ENCODE peak calls at places on chromosomes 6 and 20, in ten cellular contexts. G is kidney, I is fibroblast of lung, F is HCT116, D is ovary, L is sigmoid colon, T is tibial artery, X is mesendoderm, V is adrenal gland, E is Panc1. O is an unnamed sample. For H3K4me1, the result is how much of the 10 kb centered on the place peaks cover.

GRCh38 chr20:61891916-61892649 is 173.6 kb downstream of the TAF4 start:
- DNase-seq in G (peak), T (no peak), D (no peak), V (no peak), X (no peak), F (no peak), I (no peak), L (no peak), E (no peak), O (peak)

GRCh38 chr6:24357336-24358218 is at the start of gene DCDC2:
- DNase-seq in X (no peak), V (peak), L (peak), F (no peak), T (no peak), I (peak), G (peak), E (no peak), D (peak), O (peak)

GRCh38 chr6:45923831-45924391 is 91.7 kb downstream of the CLIC5 start:
- DNase-seq in E (no peak), I (peak), D (no peak), L (no peak), V (no peak), F (no peak), X (no peak), T (no peak), G (no peak), O (no peak)

GRCh38 chr20:49482621-49483017 is at the start of gene KCNB1:
- DNase-seq in L (peak), T (peak), E (no peak), X (peak), G (peak), V (peak), F (no peak), I (peak), D (peak), O (peak)

GRCh38 chr6:157905590-157906337 is 75.9 kb upstream of the SYNJ2 start:
- DNase-seq in X (peak), L (no peak), G (no peak), I (peak), E (no peak), F (no peak), D (no peak), T (no peak), V (no peak), O (no peak)

GRCh38 chr6:31777667-31778050 is 531 bp upstream of the VWA7 start:
- DNase-seq in I (no peak), T (no peak), E (no peak), X (no peak), G (no peak), L (no peak), D (no peak), F (no peak), V (no peak), O (no peak)

GRCh38 chr6:170554888-170555137 is 644 bp downstream of the TBP start:
- DNase-seq in I (no peak), D (no peak), L (no peak), G (no peak), V (no peak), T (no peak), X (no peak), E (no peak), F (no peak), O (no peak)

GRCh38 chr6:109038837-109039398 is 55.7 kb downstream of the SESN1 start:
- DNase-seq in F (no peak), G (no peak), X (no peak), D (no peak), E (no peak), L (no peak), T (no peak), I (no peak), V (no peak), O (no peak)

GRCh38 chr6:129490551-129491245 is 219.3 kb downstream of the ARHGAP18 start:
- DNase-seq in X (peak), T (peak), L (no peak), G (no peak), E (peak), D (no peak), V (peak), F (peak), I (peak), O (no peak)

DNA sequence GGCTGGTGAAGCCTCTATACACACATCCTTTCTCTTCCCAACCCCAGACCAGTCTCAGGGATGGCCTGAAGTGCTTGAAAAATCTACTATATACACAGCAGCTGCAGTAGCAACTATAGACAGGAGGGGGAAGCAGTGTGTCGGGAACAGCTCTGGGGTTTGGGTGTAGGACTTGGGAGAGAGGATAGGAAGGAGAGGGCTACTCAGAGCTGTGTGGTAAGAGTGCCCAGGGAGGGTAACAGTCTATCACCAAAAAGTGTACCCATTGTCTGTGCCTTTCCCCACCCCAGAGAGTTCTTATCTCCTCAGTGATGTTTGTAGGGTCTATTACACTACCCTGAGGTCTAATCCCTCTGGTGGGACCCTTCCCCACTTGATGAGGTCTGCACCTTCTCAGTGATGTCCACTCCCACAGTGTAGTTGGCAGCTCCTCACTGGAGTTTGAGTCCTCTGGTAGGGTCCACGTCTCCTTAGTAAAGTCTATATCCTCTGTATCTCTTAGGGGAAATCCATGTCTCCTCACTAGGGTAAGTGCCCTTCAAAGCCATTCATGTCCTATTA is 1.5 kb upstream of the GGT7 start:
- DNase-seq in X (peak), T (peak), D (peak), E (peak), L (peak), G (no peak), I (peak), V (peak), F (peak), O (peak)
- H3K4me1 ChIP-seq in X (under half), T (under half), D (under half), E (under half), L (under half), G (under half), I (under half), V (under half), F (under half), O (under half)

DNA sequence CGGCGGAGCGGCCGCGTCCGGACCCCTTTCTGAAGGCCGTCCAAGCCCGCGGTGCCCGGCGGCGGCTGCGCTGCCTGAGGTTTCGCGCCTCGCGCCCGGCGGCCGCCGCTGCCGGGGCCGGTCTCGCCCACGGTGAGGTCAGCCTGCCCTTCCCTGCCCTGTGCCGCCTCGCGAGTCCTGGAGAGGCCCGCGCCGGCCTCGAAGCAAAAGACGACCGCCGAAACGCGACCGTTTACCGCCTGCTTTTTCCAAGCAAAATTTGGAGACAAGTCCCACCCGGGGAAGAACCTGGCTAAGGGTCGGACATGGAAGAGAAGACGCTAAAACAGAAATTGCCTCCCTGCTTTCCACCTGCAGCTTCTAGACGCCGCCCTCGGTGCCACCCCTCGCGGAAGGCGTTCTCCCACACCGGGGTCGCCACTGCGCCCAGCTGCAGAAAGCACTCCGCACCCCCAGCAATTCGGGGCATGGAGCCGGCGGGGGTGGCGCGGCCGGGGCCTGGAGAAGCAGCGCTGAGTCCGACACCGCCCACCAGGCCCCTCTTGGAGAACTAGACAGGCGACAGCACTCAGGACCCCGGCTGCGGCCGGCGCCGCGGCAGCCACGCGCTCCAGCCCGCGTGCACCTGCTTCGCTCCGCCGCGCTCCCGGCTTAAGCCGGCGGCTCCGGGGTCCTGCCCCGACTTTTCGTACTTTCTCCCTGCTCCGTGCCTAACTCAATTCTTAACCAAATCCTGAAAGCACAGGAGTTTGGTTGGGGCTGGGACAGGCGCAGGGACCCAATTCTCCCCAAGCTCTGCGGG is 11.0 kb upstream of the FOXF2 start:
- DNase-seq in T (no peak), E (no peak), X (no peak), I (no peak), V (no peak), L (no peak), D (no peak), G (no peak), F (no peak), O (no peak)
- H3K4me3 ChIP-seq in T (no peak), E (no peak), X (no peak), I (no peak), V (no peak), L (peak), D (no peak), G (no peak), F (no peak), O (no peak)

GRCh38 chr20:47141941-47142781 is 214.3 kb downstream of the ZMYND8 start:
- DNase-seq in T (no peak), F (no peak), X (no peak), E (no peak), I (no peak), G (no peak), V (no peak), L (no peak), D (no peak), O (no peak)

GRCh38 chr20:47144463-47144862 is 212.0 kb downstream of the ZMYND8 start:
- DNase-seq in T (no peak), I (no peak), F (no peak), V (no peak), L (no peak), E (no peak), D (no peak), G (no peak), X (no peak), O (no peak)

GRCh38 chr20:47141350-47141921 is 215.1 kb downstream of the ZMYND8 start:
- DNase-seq in T (no peak), L (no peak), V (no peak), X (no peak), E (no peak), D (no peak), G (no peak), F (no peak), I (no peak), O (no peak)

GRCh38 chr20:47142782-47143170 is 213.7 kb downstream of the ZMYND8 start:
- DNase-seq in L (no peak), T (no peak), V (no peak), I (no peak), G (no peak), E (no peak), D (no peak), F (no peak), X (no peak), O (peak)

DNA sequence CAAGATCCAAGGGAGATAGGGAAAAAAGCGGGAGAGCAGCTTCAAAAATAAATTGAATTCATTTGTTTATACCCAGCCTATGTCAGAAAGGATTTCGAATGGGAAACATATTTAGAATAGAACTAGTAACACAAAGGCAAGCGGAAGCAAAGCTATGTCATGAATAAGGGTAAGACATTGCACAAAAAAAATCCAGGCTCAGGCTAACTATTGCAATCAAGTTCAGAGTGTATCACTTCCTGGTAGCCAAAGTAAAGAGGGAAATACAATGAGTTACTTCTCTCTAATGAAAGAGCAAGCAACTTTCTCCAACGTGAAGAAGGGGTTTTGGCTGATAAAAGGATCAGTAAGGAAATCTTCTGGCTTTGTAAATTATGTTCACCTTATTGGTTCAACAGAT is 212.8 kb downstream of the ZMYND8 start:
- DNase-seq in V (no peak), E (no peak), X (no peak), T (no peak), F (no peak), G (no peak), L (no peak), I (no peak), D (no peak), O (no peak)
- H3K27ac ChIP-seq in V (no peak), E (no peak), X (no peak), T (no peak), F (no peak), G (no peak), L (no peak), I (no peak), D (no peak), O (no peak)

DNA sequence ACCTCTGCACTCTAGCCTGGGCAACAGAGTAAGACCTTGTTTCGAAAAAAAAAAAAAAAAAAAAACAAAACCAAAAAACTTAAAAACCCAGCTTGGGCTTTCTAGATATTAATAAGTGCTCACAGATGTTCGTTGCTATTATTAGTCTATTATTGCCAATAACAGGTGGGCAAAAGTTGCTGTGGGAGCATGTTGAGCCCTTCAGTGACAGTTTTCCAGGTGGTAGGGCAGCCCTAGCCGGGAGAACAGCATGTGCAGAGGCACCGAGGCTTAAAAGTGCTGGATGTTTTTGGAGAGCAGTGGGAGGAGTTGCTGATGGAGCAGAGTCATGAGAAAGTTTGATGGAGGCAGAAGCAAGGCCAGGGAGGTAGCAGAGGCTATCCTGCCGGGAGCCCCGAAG is 4.4 kb downstream of the PPP1R16B start:
- DNase-seq in F (no peak), G (no peak), V (no peak), X (no peak), I (no peak), E (no peak), D (no peak), T (no peak), L (no peak), O (no peak)
- H3K4me1 ChIP-seq in F (under half), G (under half), V (under half), X (under half), I (under half), E (under half), D (under half), T (under half), L (under half), O (under half)

GRCh38 chr20:32580970-32581838 is 3.9 kb downstream of the NOL4L start:
- DNase-seq in G (peak), D (no peak), X (no peak), L (no peak), F (no peak), V (no peak), T (no peak), E (no peak), I (no peak), O (peak)

GRCh38 chr20:32585011-32585518 is at the start of gene NOL4L:
- DNase-seq in E (no peak), D (peak), G (no peak), L (no peak), V (no peak), F (no peak), T (no peak), I (no peak), X (no peak), O (peak)

GRCh38 chr20:32583581-32584045 is 1.5 kb downstream of the NOL4L start:
- DNase-seq in D (peak), T (no peak), I (no peak), F (no peak), G (no peak), V (no peak), L (no peak), X (peak), E (no peak), O (no peak)

GRCh38 chr20:32581839-32582658 is 3.1 kb downstream of the NOL4L start:
- DNase-seq in T (no peak), V (no peak), E (no peak), G (peak), L (no peak), X (no peak), I (no peak), D (no peak), F (no peak), O (no peak)

DNA sequence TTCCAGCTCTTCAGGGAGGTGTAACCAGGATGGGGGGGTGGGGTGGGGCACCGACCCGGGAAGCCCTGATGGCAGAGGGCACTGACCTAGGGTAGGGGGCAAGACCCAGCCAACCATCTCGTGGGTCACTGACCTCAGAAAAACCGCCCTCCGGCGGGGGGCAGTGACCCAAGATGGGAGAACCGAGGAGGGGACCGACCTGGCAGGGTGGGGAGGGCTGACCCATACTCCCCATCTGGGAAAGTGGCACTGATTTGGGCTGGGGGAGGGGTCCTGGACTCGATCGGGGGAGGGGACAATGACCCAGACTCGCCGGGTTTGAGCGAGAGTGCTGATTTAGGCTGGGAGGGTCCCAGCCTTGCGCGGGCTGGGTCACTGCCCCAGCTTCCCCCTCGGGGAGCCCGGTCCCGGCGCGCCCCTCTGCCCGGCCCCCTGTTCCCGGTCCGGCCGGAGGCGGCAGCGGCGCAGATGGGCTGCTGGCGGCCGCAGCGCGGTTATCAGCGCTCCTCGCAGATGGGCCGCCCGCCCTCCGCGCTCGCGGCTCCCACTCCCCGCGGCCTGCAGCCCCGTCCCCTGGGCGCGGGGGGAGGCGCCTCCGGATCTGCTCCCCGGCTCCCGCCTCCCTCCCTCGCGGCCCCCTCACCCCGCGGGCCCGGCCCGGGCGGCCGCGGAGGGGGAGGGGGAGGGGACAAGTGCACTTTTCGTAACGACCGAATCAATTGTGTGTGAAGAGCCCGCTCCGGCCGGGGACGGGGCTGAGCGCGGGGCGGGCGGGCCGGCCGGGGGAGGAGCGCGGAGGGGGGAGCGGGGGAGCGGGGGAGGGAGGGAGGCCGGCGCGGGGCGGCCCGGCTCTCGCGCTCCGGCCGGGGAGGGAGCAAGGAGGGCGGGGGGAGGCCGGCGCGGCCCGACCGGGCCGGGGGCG is 2.2 kb downstream of the NOL4L start:
- DNase-seq in I (no peak), D (peak), T (no peak), V (no peak), F (no peak), L (no peak), E (no peak), X (peak), G (peak), O (peak)
- H3K4me3 ChIP-seq in I (no peak), D (peak), T (peak), V (no peak), F (no peak), L (peak), E (peak), X (peak), G (no peak), O (peak)

DNA sequence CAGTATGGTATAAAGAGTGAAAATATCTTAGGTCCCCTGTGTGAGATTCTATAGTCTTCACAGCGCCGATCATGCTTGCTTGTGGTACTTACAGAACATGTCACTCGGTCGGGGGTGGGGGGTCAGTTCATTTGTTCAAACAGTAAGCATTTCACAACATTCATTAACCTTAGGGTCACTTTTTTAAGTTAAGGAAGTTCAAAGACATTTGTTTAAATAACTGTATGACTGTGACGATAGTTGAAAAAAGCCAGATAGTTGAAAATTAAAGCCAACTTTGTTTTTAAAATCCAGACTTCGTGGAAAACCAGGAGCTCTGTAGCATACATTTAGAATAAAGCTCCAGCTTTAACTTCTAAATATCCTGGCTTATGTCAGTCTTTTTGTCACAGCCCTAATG is 57.9 kb upstream of the PHACTR2 start:
- DNase-seq in T (no peak), E (no peak), D (no peak), G (no peak), X (no peak), I (no peak), L (no peak), F (no peak), V (no peak), O (no peak)
- H3K27ac ChIP-seq in T (no peak), E (no peak), D (no peak), G (no peak), X (no peak), I (no peak), L (no peak), F (no peak), V (no peak), O (no peak)

DNA sequence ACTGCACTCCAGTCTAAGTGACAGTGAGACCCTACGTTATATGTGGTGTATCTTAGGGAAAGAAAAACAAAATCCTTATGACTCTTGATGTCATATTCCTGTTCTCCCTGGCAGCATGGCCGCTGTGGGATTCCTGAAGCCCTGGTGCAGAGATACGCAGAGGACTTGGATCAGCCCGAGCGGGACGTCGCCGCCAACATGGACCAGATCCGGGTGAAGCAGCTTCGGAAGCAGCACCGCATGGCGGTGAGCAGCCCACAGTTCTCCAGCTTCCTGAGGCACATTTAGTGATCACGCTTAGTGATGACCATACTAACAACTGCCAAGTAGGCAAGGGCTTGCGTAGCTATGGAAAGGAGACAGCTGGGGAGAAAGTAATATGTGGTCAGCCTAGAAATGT is 200.9 kb upstream of the UST start:
- DNase-seq in E (no peak), L (no peak), I (no peak), X (no peak), D (no peak), V (no peak), G (no peak), T (no peak), F (no peak), O (no peak)
- H3K4me1 ChIP-seq in E (under half), L (under half), I (under half), X (under half), D (under half), V (under half), G (under half), T (under half), F (under half), O (under half)